ENCODE peak calls at places on chromosomes 16 and 17, in four cellular contexts. B is activated CD4-positive, alpha-beta T cell treated with anti-CD3 and anti-CD28 coated beads, Interleukin-2, amount 50 U/mL, for 1 hour; O is stimulated activated effector memory CD8-positive, alpha-beta T cell treated with anti-CD3 and anti-CD28 coated beads, Interleukin-12 subunit alpha, Interleukin-12 subunit beta, amount 100 ng/mL, for 72 hours; X is endothelial cell. D is an unnamed sample.

GRCh38 chr17:80270104-80270503 is 9.5 kb downstream of the RNF213 start:
- DNase-seq in B (no peak), O (no peak), X (no peak), D (no peak)

GRCh38 chr17:21814776-21815175 is 122.5 kb downstream of the KCNJ18 start:
- DNase-seq in B (no peak), O (no peak), X (no peak), D (no peak)

GRCh38 chr17:31598921-31599571 is 207.6 kb downstream of the RAB11FIP4 start:
- DNase-seq in B (no peak), O (no peak), X (no peak), D (no peak)

GRCh38 chr16:30858111-30858495 is 35.8 kb downstream of the BCL7C start:
- DNase-seq in B (no peak), O (no peak), X (no peak), D (no peak)

GRCh38 chr17:59842901-59843652 is 49.7 kb downstream of the TUBD1 start:
- DNase-seq in B (peak), O (peak), X (no peak), D (no peak)

GRCh38 chr16:74169687-74170522 is 126.7 kb upstream of the PSMD7 start:
- DNase-seq in B (no peak), O (no peak), X (no peak), D (no peak)

GRCh38 chr16:10552998-10553491 is 27.4 kb downstream of the EMP2 start:
- DNase-seq in B (peak), O (peak), X (no peak), D (no peak)

GRCh38 chr16:54750249-54750648 is 180.4 kb upstream of the IRX5 start:
- DNase-seq in B (no peak), O (no peak), X (no peak), D (no peak)

GRCh38 chr17:50550661-50551432 is 3.9 kb downstream of the SPATA20 start:
- DNase-seq in B (no peak), O (no peak), X (peak), D (no peak)

D was measured in activated gamma-delta T cell.